ENCODE peak calls at places on chromosomes 6 and 20, in ten cellular contexts. U is LoVo; O is Karpas-422; V is occipital lobe; B is epithelial cell of esophagus; I is amniotic epithelial cell; R is HT1080; D is ELR; L is HEK293T; J is activated CD4-positive, CD25-positive, alpha-beta regulatory T cell. P is an unnamed sample.
A peak's percentile ranks its signal among the peaks of the same experiment; 100 is the strongest.

GRCh38 chr6:40999498-41000070 is 39.4 kb downstream of the UNC5CL start:
- DNase-seq in U (peak; percentile 9), O (peak; percentile 77), V (no peak), B (peak; percentile 20), I (peak; percentile 46), R (peak; percentile 60), D (peak; percentile 62), L (peak; percentile 66), J (no peak), P (peak; percentile 57)

GRCh38 chr6:114085206-114085605 is 114.3 kb upstream of the HDAC2 start:
- DNase-seq in U (no peak), O (no peak), V (no peak), B (no peak), I (no peak), R (no peak), D (peak; percentile 5), L (no peak), J (no peak), P (no peak)

GRCh38 chr6:39821014-39821738 is 29.0 kb downstream of the DAAM2 start:
- DNase-seq in U (no peak), O (no peak), V (no peak), B (no peak), I (no peak), R (no peak), D (no peak), L (no peak), J (no peak), P (no peak)

GRCh38 chr6:11224252-11224965 is 8.1 kb downstream of the NEDD9 start:
- DNase-seq in U (no peak), O (no peak), V (no peak), B (no peak), I (peak; percentile 96), R (no peak), D (no peak), L (no peak), J (peak; percentile 18), P (peak; percentile 51)

GRCh38 chr6:142207265-142207877 is 60.3 kb downstream of the VTA1 start:
- DNase-seq in U (no peak), O (peak; percentile 71), V (no peak), B (peak; percentile 68), I (peak; percentile 59), R (peak; percentile 36), D (peak; percentile 77), L (peak; percentile 72), J (no peak), P (peak; percentile 37)

GRCh38 chr6:18044108-18044783 is 56.8 kb upstream of the KIF13A start:
- DNase-seq in U (no peak), O (no peak), V (no peak), B (no peak), I (no peak), R (no peak), D (no peak), L (no peak), J (no peak), P (no peak)

GRCh38 chr6:30071081-30071818 is 4.3 kb downstream of the PPP1R11 start:
- DNase-seq in U (no peak), O (no peak), V (no peak), B (no peak), I (peak; percentile 35), R (no peak), D (no peak), L (no peak), J (no peak), P (no peak)

GRCh38 chr6:138422861-138423260 is 18.8 kb downstream of the HEBP2 start:
- DNase-seq in U (no peak), O (no peak), V (no peak), B (no peak), I (no peak), R (no peak), D (no peak), L (no peak), J (no peak), P (no peak)

GRCh38 chr6:155530219-155530834 is 74.7 kb upstream of the NOX3 start:
- DNase-seq in U (no peak), O (peak; percentile 73), V (no peak), B (peak; percentile 55), I (peak; percentile 44), R (peak; percentile 50), D (peak; percentile 65), L (peak; percentile 50), J (no peak), P (peak; percentile 60)

GRCh38 chr6:137389150-137389664 is 105.0 kb downstream of the OLIG3 start:
- DNase-seq in U (no peak), O (no peak), V (no peak), B (peak; percentile 76), I (peak; percentile 88), R (peak; percentile 77), D (peak; percentile 16), L (no peak), J (peak; percentile 21), P (peak; percentile 75)

GRCh38 chr6:80594461-80594860 is 488.0 kb downstream of the BCKDHB start:
- DNase-seq in U (no peak), O (no peak), V (no peak), B (peak; percentile 20), I (peak; percentile 11), R (no peak), D (peak; percentile 33), L (no peak), J (no peak), P (no peak)

GRCh38 chr20:63951398-63952209 is 4.6 kb downstream of the UCKL1 start:
- DNase-seq in U (no peak), O (no peak), V (no peak), B (no peak), I (no peak), R (no peak), D (no peak), L (no peak), J (no peak), P (no peak)

GRCh38 chr6:158631678-158632537 is 12.6 kb downstream of the DYNLT1 start:
- DNase-seq in U (no peak), O (no peak), V (no peak), B (peak; percentile 45), I (peak; percentile 81), R (peak; percentile 73), D (peak; percentile 93), L (no peak), J (no peak), P (peak; percentile 76)

GRCh38 chr6:44542401-44543116 is 155.1 kb downstream of the CDC5L start:
- DNase-seq in U (no peak), O (no peak), V (no peak), B (no peak), I (no peak), R (no peak), D (no peak), L (no peak), J (no peak), P (no peak)

P was measured in renal cortical epithelial cell.